ENCODE peak calls at places on chromosome 2, in nine cellular contexts. C, A, U, N, Y, V, S, J and R are unnamed samples.

GRCh38 chr2:183185534-183185933 is 61.3 kb downstream of the NUP35 start:
- DNase-seq in C (peak; percentile 32), A (no peak), J (no peak), U (peak; percentile 3), N (no peak), Y (no peak), S (no peak), V (no peak), R (no peak)

GRCh38 chr2:120783371-120783791 is 47.7 kb downstream of the GLI2 start:
- DNase-seq in Y (no peak), J (peak; percentile 87), C (no peak), N (no peak), V (no peak), S (peak; percentile 42), U (peak; percentile 15), A (no peak), R (peak; percentile 44)

GRCh38 chr2:204264746-204265145 is 280.5 kb upstream of the PARD3B start:
- DNase-seq in Y (no peak), A (no peak), U (no peak), N (no peak), V (no peak), S (peak; percentile 94), C (no peak), J (no peak), R (no peak)

GRCh38 chr2:51387235-51387634 is 355.3 kb upstream of the NRXN1 start:
- DNase-seq in U (peak; percentile 48), V (no peak), A (no peak), J (peak; percentile 94), C (no peak), Y (no peak), S (no peak), N (peak; percentile 1), R (no peak)

GRCh38 chr2:239597216-239597615 is 196.4 kb upstream of the HDAC4 start:
- DNase-seq in U (no peak), J (no peak), A (no peak), C (no peak), Y (no peak), N (no peak), V (no peak), S (no peak), R (no peak)

GRCh38 chr2:100742884-100743283 is 77.1 kb upstream of the NPAS2 start:
- DNase-seq in J (peak; percentile 94), V (no peak), C (peak; percentile 27), N (peak; percentile 56), A (no peak), S (no peak), U (peak; percentile 96), Y (no peak), R (peak; percentile 98)

GRCh38 chr2:42755161-42755900 is 8.6 kb downstream of the OXER1 start:
- DNase-seq in V (no peak), Y (no peak), A (no peak), U (peak; percentile 51), C (no peak), J (peak; percentile 6), S (no peak), N (no peak), R (peak; percentile 71)

GRCh38 chr2:113240150-113240914 is 38.4 kb downstream of the PAX8 start:
- DNase-seq in A (no peak), S (peak; percentile 74), C (no peak), V (peak; percentile 47), J (peak; percentile 94), Y (no peak), N (peak; percentile 81), U (peak; percentile 93), R (peak; percentile 99)

GRCh38 chr2:50885948-50886347 is 146.0 kb downstream of the NRXN1 start:
- DNase-seq in Y (no peak), V (no peak), A (no peak), U (no peak), N (no peak), C (no peak), S (peak; percentile 67), J (no peak), R (no peak)

GRCh38 chr2:102505290-102505689 is 32.3 kb downstream of the SLC9A4 start:
- DNase-seq in N (peak; percentile 31), V (peak; percentile 67), U (no peak), C (no peak), S (peak; percentile 42), A (no peak), Y (no peak), J (no peak), R (no peak)

GRCh38 chr2:215028231-215028630 is 110.2 kb downstream of the ABCA12 start:
- DNase-seq in V (no peak), J (peak; percentile 81), C (no peak), A (no peak), N (peak; percentile 26), S (no peak), U (peak; percentile 26), Y (no peak), R (peak; percentile 38)

GRCh38 chr2:38444247-38444646 is 67.2 kb upstream of the ATL2 start:
- DNase-seq in U (peak; percentile 13), Y (no peak), S (peak; percentile 70), J (peak; percentile 80), A (no peak), N (peak; percentile 85), V (no peak), C (no peak), R (peak; percentile 45)

GRCh38 chr2:118687698-118688097 is 159.8 kb downstream of the EN1 start:
- DNase-seq in U (peak; percentile 36), V (no peak), C (no peak), N (no peak), J (peak; percentile 51), S (no peak), Y (no peak), A (no peak), R (peak; percentile 41)

GRCh38 chr2:132636346-132636745 is 33.7 kb downstream of the LYPD1 start:
- DNase-seq in C (no peak), A (no peak), Y (no peak), J (no peak), V (no peak), U (no peak), S (no peak), N (no peak), R (no peak)

GRCh38 chr2:217890445-217890844 is 112.3 kb downstream of the TNS1 start:
- DNase-seq in N (peak; percentile 64), Y (no peak), V (no peak), S (no peak), U (peak; percentile 78), J (peak; percentile 83), C (peak; percentile 42), A (no peak), R (peak; percentile 94)

GRCh38 chr2:84631047-84631446 is 114.7 kb downstream of the DNAH6 start:
- DNase-seq in C (peak; percentile 48), N (peak; percentile 70), A (no peak), Y (no peak), J (peak; percentile 63), V (peak; percentile 64), U (peak; percentile 44), S (peak; percentile 30), R (peak; percentile 52)

GRCh38 chr2:31401580-31401979 is 13.0 kb downstream of the XDH start:
- DNase-seq in N (peak; percentile 99), V (no peak), Y (no peak), S (no peak), J (peak; percentile 96), C (no peak), A (no peak), U (peak; percentile 93), R (peak; percentile 97)

GRCh38 chr2:174590928-174591648 is 6.5 kb downstream of the WIPF1 start:
- DNase-seq in U (peak; percentile 55), N (no peak), J (peak; percentile 72), C (no peak), V (no peak), Y (no peak), S (no peak), A (no peak), R (no peak)

GRCh38 chr2:126900646-126901319 is 2.1 kb downstream of the TEX51 start:
- DNase-seq in N (no peak), J (no peak), V (no peak), Y (no peak), C (no peak), S (no peak), A (no peak), U (no peak), R (no peak)

GRCh38 chr2:149449017-149449416 is 118.6 kb downstream of the LYPD6 start:
- DNase-seq in Y (no peak), N (no peak), C (no peak), U (no peak), V (no peak), J (no peak), S (no peak), A (no peak), R (no peak)

GRCh38 chr2:238864207-238865014 is 16.5 kb downstream of the TWIST2 start:
- DNase-seq in Y (no peak), C (peak; percentile 98), N (peak; percentile 95), U (peak; percentile 99), J (peak; percentile 99), S (peak; percentile 47), A (peak; percentile 11), V (peak; percentile 94), R (peak; percentile 99)

GRCh38 chr2:108855194-108855593 is 68.6 kb downstream of the CCDC138 start:
- DNase-seq in N (peak; percentile 46), Y (no peak), U (peak; percentile 8), J (peak; percentile 3), S (peak; percentile 50), A (no peak), C (peak; percentile 23), V (peak; percentile 34), R (peak; percentile 7)

GRCh38 chr2:230520875-230521155 is 104.8 kb downstream of the SP100 start:
- DNase-seq in C (no peak), U (no peak), A (no peak), N (peak; percentile 92), V (no peak), Y (no peak), S (no peak), J (peak; percentile 70), R (peak; percentile 91)

GRCh38 chr2:236503100-236503499 is 66.5 kb upstream of the ACKR3 start:
- DNase-seq in A (no peak), J (no peak), N (no peak), C (no peak), Y (no peak), V (no peak), S (no peak), U (no peak), R (no peak)

GRCh38 chr2:191927319-191927867 is 80.5 kb upstream of the CAVIN2 start:
- DNase-seq in S (peak; percentile 25), J (peak; percentile 98), Y (no peak), U (peak; percentile 88), N (peak; percentile 98), A (no peak), V (peak; percentile 74), C (no peak), R (peak; percentile 91)

GRCh38 chr2:96913398-96914202 is 43.7 kb upstream of the SEMA4C start:
- DNase-seq in S (no peak), Y (peak; percentile 29), V (no peak), C (peak; percentile 36), J (no peak), U (no peak), N (no peak), A (peak; percentile 31), R (no peak)

GRCh38 chr2:231467613-231468525 is 3.6 kb upstream of the NCL start:
- DNase-seq in N (no peak), V (no peak), Y (no peak), S (no peak), U (no peak), A (no peak), J (no peak), C (no peak), R (no peak)

GRCh38 chr2:121694398-121695178 is 42.1 kb downstream of the NIFK start:
- DNase-seq in J (peak; percentile 86), V (no peak), C (no peak), S (no peak), N (peak; percentile 43), U (peak; percentile 49), A (no peak), Y (no peak), R (peak; percentile 64)